ENCODE peak calls at places on chromosome 1, in four cellular contexts. One of them, this sample, is unnamed.

GRCh38 chr1:212256404-212256803 is 28.8 kb upstream of the PPP2R5A start:
- DNase-seq in heart left ventricle: no peak
- DNase-seq in iPS DF 6.9: no peak
- DNase-seq in AML-193: peak
- DNase-seq in this sample: no peak

GRCh38 chr1:157773723-157774350 is 3.1 kb downstream of the FCRL2 start:
- DNase-seq in heart left ventricle: no peak
- DNase-seq in iPS DF 6.9: peak
- DNase-seq in AML-193: peak
- DNase-seq in this sample: no peak

GRCh38 chr1:205563927-205564441 is 59.5 kb downstream of the CDK18 start:
- DNase-seq in heart left ventricle: no peak
- DNase-seq in iPS DF 6.9: no peak
- DNase-seq in AML-193: no peak
- DNase-seq in this sample: no peak

GRCh38 chr1:35539073-35539823 is 18.0 kb downstream of the KIAA0319L start:
- DNase-seq in heart left ventricle: no peak
- DNase-seq in iPS DF 6.9: no peak
- DNase-seq in AML-193: peak
- DNase-seq in this sample: peak

GRCh38 chr1:245837741-245838140 is 669.3 kb downstream of the SMYD3 start:
- DNase-seq in heart left ventricle: no peak
- DNase-seq in iPS DF 6.9: no peak
- DNase-seq in AML-193: no peak
- DNase-seq in this sample: no peak

GRCh38 chr1:244461254-244462071 is at the start of gene CATSPERE:
- DNase-seq in heart left ventricle: peak
- DNase-seq in iPS DF 6.9: peak
- DNase-seq in AML-193: peak
- DNase-seq in this sample: peak

GRCh38 chr1:2545754-2546514 is 10.2 kb upstream of the TNFRSF14 start:
- DNase-seq in heart left ventricle: peak
- DNase-seq in iPS DF 6.9: peak
- DNase-seq in AML-193: peak
- DNase-seq in this sample: peak

GRCh38 chr1:108653431-108654105 is 7.3 kb downstream of the HENMT1 start:
- DNase-seq in heart left ventricle: no peak
- DNase-seq in iPS DF 6.9: no peak
- DNase-seq in AML-193: no peak
- DNase-seq in this sample: no peak

GRCh38 chr1:59669752-59670312 is 144.9 kb upstream of the HOOK1 start:
- DNase-seq in heart left ventricle: peak
- DNase-seq in iPS DF 6.9: no peak
- DNase-seq in AML-193: no peak
- DNase-seq in this sample: no peak

GRCh38 chr1:219567341-219567947 is 45.5 kb downstream of the ZC3H11B start:
- DNase-seq in heart left ventricle: no peak
- DNase-seq in iPS DF 6.9: no peak
- DNase-seq in AML-193: peak
- DNase-seq in this sample: peak

GRCh38 chr1:227299688-227300087 is 18.6 kb downstream of the CDC42BPA start:
- DNase-seq in heart left ventricle: no peak
- DNase-seq in iPS DF 6.9: no peak
- DNase-seq in AML-193: no peak
- DNase-seq in this sample: no peak

GRCh38 chr1:184914149-184914548 is 60.2 kb downstream of the NIBAN1 start:
- DNase-seq in heart left ventricle: no peak
- DNase-seq in iPS DF 6.9: no peak
- DNase-seq in AML-193: no peak
- DNase-seq in this sample: no peak

GRCh38 chr1:231232870-231233734 is 7.9 kb upstream of the GNPAT start:
- DNase-seq in heart left ventricle: no peak
- DNase-seq in iPS DF 6.9: no peak
- DNase-seq in AML-193: no peak
- DNase-seq in this sample: no peak

GRCh38 chr1:46508760-46509159 is 19.1 kb downstream of the DMBX1 start:
- DNase-seq in heart left ventricle: peak
- DNase-seq in iPS DF 6.9: no peak
- DNase-seq in AML-193: no peak
- DNase-seq in this sample: no peak

GRCh38 chr1:172394167-172394751 is 26.2 kb upstream of the C1orf105 start:
- DNase-seq in heart left ventricle: no peak
- DNase-seq in iPS DF 6.9: no peak
- DNase-seq in AML-193: no peak
- DNase-seq in this sample: peak

GRCh38 chr1:121516279-121516967 is 331.6 kb downstream of the SRGAP2C start:
- DNase-seq in heart left ventricle: peak
- DNase-seq in iPS DF 6.9: no peak
- DNase-seq in AML-193: peak
- DNase-seq in this sample: peak

GRCh38 chr1:26971590-26971989 is 11.3 kb upstream of the KDF1 start:
- DNase-seq in heart left ventricle: no peak
- DNase-seq in iPS DF 6.9: no peak
- DNase-seq in AML-193: no peak
- DNase-seq in this sample: no peak

GRCh38 chr1:183270541-183271141 is 84.6 kb downstream of the LAMC2 start:
- DNase-seq in heart left ventricle: no peak
- DNase-seq in iPS DF 6.9: no peak
- DNase-seq in AML-193: no peak
- DNase-seq in this sample: no peak

GRCh38 chr1:11692899-11693590 is 1.5 kb downstream of the DRAXIN start:
- DNase-seq in heart left ventricle: no peak
- DNase-seq in iPS DF 6.9: no peak
- DNase-seq in AML-193: peak
- DNase-seq in this sample: no peak

GRCh38 chr1:156081174-156082110 is 823 bp downstream of the MEX3A start:
- DNase-seq in heart left ventricle: no peak
- DNase-seq in iPS DF 6.9: no peak
- DNase-seq in AML-193: no peak
- DNase-seq in this sample: no peak

GRCh38 chr1:32246888-32247273 is at the start of gene FAM167B:
- DNase-seq in heart left ventricle: no peak
- DNase-seq in iPS DF 6.9: no peak
- DNase-seq in AML-193: no peak
- DNase-seq in this sample: no peak

GRCh38 chr1:160093624-160094290 is 4.7 kb downstream of the IGSF8 start:
- DNase-seq in heart left ventricle: no peak
- DNase-seq in iPS DF 6.9: no peak
- DNase-seq in AML-193: no peak
- DNase-seq in this sample: no peak

GRCh38 chr1:246506785-246507639 is at the start of gene SMYD3:
- DNase-seq in heart left ventricle: peak
- DNase-seq in iPS DF 6.9: peak
- DNase-seq in AML-193: peak
- DNase-seq in this sample: peak

GRCh38 chr1:2789164-2789985 is 12.1 kb downstream of the TTC34 start:
- DNase-seq in heart left ventricle: peak
- DNase-seq in iPS DF 6.9: no peak
- DNase-seq in AML-193: no peak
- DNase-seq in this sample: no peak

GRCh38 chr1:57711326-57711725 is 287.5 kb upstream of the DAB1 start:
- DNase-seq in heart left ventricle: no peak
- DNase-seq in iPS DF 6.9: no peak
- DNase-seq in AML-193: no peak
- DNase-seq in this sample: no peak

GRCh38 chr1:103123321-103123720 is 15.0 kb upstream of the COL11A1 start:
- DNase-seq in heart left ventricle: no peak
- DNase-seq in iPS DF 6.9: no peak
- DNase-seq in AML-193: no peak
- DNase-seq in this sample: no peak

GRCh38 chr1:194105381-194105780 is 919.0 kb upstream of the B3GALT2 start:
- DNase-seq in heart left ventricle: no peak
- DNase-seq in iPS DF 6.9: no peak
- DNase-seq in AML-193: no peak
- DNase-seq in this sample: no peak

GRCh38 chr1:23368562-23369334 is 888 bp downstream of the ZNF436 start:
- DNase-seq in heart left ventricle: peak
- DNase-seq in iPS DF 6.9: peak
- DNase-seq in AML-193: peak
- DNase-seq in this sample: peak

GRCh38 chr1:150065184-150065871 is 2.2 kb upstream of the VPS45 start:
- DNase-seq in heart left ventricle: no peak
- DNase-seq in iPS DF 6.9: no peak
- DNase-seq in AML-193: no peak
- DNase-seq in this sample: peak

GRCh38 chr1:101174722-101175121 is 62.1 kb upstream of the S1PR1 start:
- DNase-seq in heart left ventricle: no peak
- DNase-seq in iPS DF 6.9: no peak
- DNase-seq in AML-193: no peak
- DNase-seq in this sample: no peak

GRCh38 chr1:185442065-185442464 is 125.0 kb upstream of the IVNS1ABP start:
- DNase-seq in heart left ventricle: no peak
- DNase-seq in iPS DF 6.9: no peak
- DNase-seq in AML-193: no peak
- DNase-seq in this sample: no peak

This sample was measured in T-helper 1 cell.